ENCODE peak calls at places on chromosomes 3 and 15, in nine cellular contexts. L, G, E, V, O, D, T, K and N are unnamed samples.

GRCh38 chr15:90230071-90230494 is 3.7 kb downstream of the CIB1 start:
- DNase-seq in K (no peak), E (no peak), V (no peak), L (no peak), T (peak; percentile 60), O (no peak), G (no peak), D (no peak), N (no peak)

GRCh38 chr3:127008236-127008635 is 25.3 kb downstream of the PLXNA1 start:
- DNase-seq in O (no peak), L (no peak), V (no peak), D (peak; percentile 26), K (no peak), E (no peak), T (no peak), G (no peak), N (no peak)

GRCh38 chr15:85805392-85805791 is 10.7 kb upstream of the KLHL25 start:
- DNase-seq in O (no peak), T (no peak), G (no peak), L (no peak), K (no peak), V (no peak), D (no peak), E (no peak), N (no peak)

GRCh38 chr15:75916978-75917377 is 13.3 kb downstream of the FBXO22 start:
- DNase-seq in O (no peak), E (no peak), G (no peak), V (no peak), K (no peak), T (no peak), D (no peak), L (no peak), N (no peak)

GRCh38 chr3:149009732-149010131 is 18.4 kb downstream of the GYG1 start:
- DNase-seq in O (no peak), G (no peak), L (no peak), E (no peak), T (no peak), K (no peak), D (no peak), V (no peak), N (no peak)

GRCh38 chr15:95323798-95324197 is 1006.7 kb upstream of the NR2F2 start:
- DNase-seq in G (no peak), E (no peak), O (no peak), K (peak; percentile 71), L (no peak), T (no peak), D (no peak), V (no peak), N (no peak)

GRCh38 chr15:31326729-31327673 is at the start of gene KLF13:
- DNase-seq in G (peak; percentile 66), K (peak; percentile 92), O (peak; percentile 61), T (peak; percentile 59), V (peak; percentile 46), E (peak; percentile 31), L (peak; percentile 73), D (no peak), N (no peak)

GRCh38 chr3:98692787-98693473 is 70.2 kb upstream of the ST3GAL6 start:
- DNase-seq in D (no peak), O (no peak), L (no peak), E (no peak), T (no peak), V (no peak), G (no peak), K (no peak), N (no peak)